ENCODE peak calls at places on chromosomes 4 and X, in four cellular contexts. C is Panc1, B is fibroblast of lung, F is SK-N-SH. H is an unnamed sample.

GRCh38 chrX:24025741-24026402 is 1.1 kb downstream of the KLHL15 start:
- DNase-seq in C (no peak), B (peak; percentile 89), F (no peak), H (peak; percentile 85)

GRCh38 chr4:57048590-57049304 is 61.4 kb downstream of the IGFBP7 start:
- DNase-seq in C (no peak), B (no peak), F (no peak), H (no peak)

GRCh38 chr4:176927664-176928063 is 134.9 kb upstream of the VEGFC start:
- DNase-seq in C (no peak), B (peak; percentile 83), F (no peak), H (peak; percentile 90)

GRCh38 chr4:139916041-139916440 is 237.9 kb downstream of the MAML3 start:
- DNase-seq in C (no peak), B (no peak), F (no peak), H (no peak)

GRCh38 chr4:127843704-127844604 is 36.7 kb upstream of the PLK4 start:
- DNase-seq in C (no peak), B (no peak), F (no peak), H (no peak)

GRCh38 chr4:185101354-185101890 is 41.6 kb upstream of the SLC25A4 start:
- DNase-seq in C (no peak), B (no peak), F (peak; percentile 83), H (no peak)

GRCh38 chrX:144916785-144917184 is 330.5 kb upstream of the SPANXN1 start:
- DNase-seq in C (no peak), B (no peak), F (no peak), H (no peak)

GRCh38 chr4:159126716-159127115 is 23.8 kb downstream of the RAPGEF2 start:
- DNase-seq in C (no peak), B (no peak), F (no peak), H (no peak)

GRCh38 chrX:1150569-1151347 is 61.7 kb downstream of the CRLF2 start:
- DNase-seq in C (no peak), B (no peak), F (no peak), H (no peak)

GRCh38 chr4:113183032-113183573 is 133.7 kb downstream of the ANK2 start:
- DNase-seq in C (no peak), B (no peak), F (no peak), H (no peak)

GRCh38 chrX:107747596-107748161 is 27.9 kb downstream of the TSC22D3 start:
- DNase-seq in C (no peak), B (peak; percentile 52), F (no peak), H (peak; percentile 63)

GRCh38 chr4:89307446-89308160 is at the start of gene GPRIN3:
- DNase-seq in C (no peak), B (peak; percentile 21), F (peak; percentile 86), H (peak; percentile 22)

GRCh38 chr4:174538123-174538875 is 16.0 kb upstream of the HPGD start:
- DNase-seq in C (no peak), B (no peak), F (no peak), H (peak; percentile 28)

GRCh38 chrX:8244301-8244700 is 73.2 kb upstream of the VCX2 start:
- DNase-seq in C (no peak), B (no peak), F (no peak), H (no peak)

GRCh38 chr4:46878641-46879040 is 30.4 kb downstream of the COX7B2 start:
- DNase-seq in C (no peak), B (no peak), F (no peak), H (no peak)

GRCh38 chrX:109632906-109633504 is 8.0 kb upstream of the KCNE5 start:
- DNase-seq in C (no peak), B (peak; percentile 45), F (peak; percentile 34), H (peak; percentile 25)

GRCh38 chr4:15007201-15007600 is 4.9 kb downstream of the CPEB2 start:
- DNase-seq in C (no peak), B (no peak), F (peak; percentile 6), H (no peak)

GRCh38 chr4:128468485-128468989 is 180.9 kb upstream of the PGRMC2 start:
- DNase-seq in C (no peak), B (peak; percentile 100), F (peak; percentile 37), H (peak; percentile 97)

GRCh38 chr4:134024251-134024650 is 177.3 kb downstream of the PABPC4L start:
- DNase-seq in C (no peak), B (peak; percentile 6), F (no peak), H (peak; percentile 12)

GRCh38 chr4:190019023-190019858 is 7.8 kb downstream of the FRG2 start:
- DNase-seq in C (no peak), B (no peak), F (peak; percentile 44), H (no peak)

GRCh38 chrX:9135901-9136510 is 102.1 kb upstream of the FAM9B start:
- DNase-seq in C (no peak), B (peak; percentile 59), F (no peak), H (peak; percentile 12)

GRCh38 chrX:87805829-87806490 is 288.4 kb downstream of the KLHL4 start:
- DNase-seq in C (no peak), B (no peak), F (no peak), H (no peak)

GRCh38 chr4:26434030-26434639 is 56.1 kb downstream of the CCKAR start:
- DNase-seq in C (no peak), B (peak; percentile 67), F (no peak), H (peak; percentile 44)

GRCh38 chr4:136319789-136320470 is 1212.4 kb downstream of the PCDH18 start:
- DNase-seq in C (peak; percentile 7), B (no peak), F (no peak), H (no peak)

GRCh38 chr4:174314770-174315169 is 31.1 kb downstream of the CEP44 start:
- DNase-seq in C (peak; percentile 4), B (peak; percentile 69), F (no peak), H (peak; percentile 89)

GRCh38 chr4:77020017-77020416 is 55.8 kb downstream of the CCNI start:
- DNase-seq in C (no peak), B (no peak), F (no peak), H (no peak)

GRCh38 chr4:152352645-152353116 is 183.2 kb downstream of the FBXW7 start:
- DNase-seq in C (no peak), B (peak; percentile 96), F (peak; percentile 49), H (peak; percentile 97)

GRCh38 chrX:54042609-54043010 is 1.7 kb downstream of the PHF8 start:
- DNase-seq in C (no peak), B (peak; percentile 57), F (peak; percentile 75), H (peak; percentile 61)

GRCh38 chr4:16717266-16717970 is 181.0 kb downstream of the LDB2 start:
- DNase-seq in C (no peak), B (peak; percentile 17), F (no peak), H (peak; percentile 10)

DNA sequence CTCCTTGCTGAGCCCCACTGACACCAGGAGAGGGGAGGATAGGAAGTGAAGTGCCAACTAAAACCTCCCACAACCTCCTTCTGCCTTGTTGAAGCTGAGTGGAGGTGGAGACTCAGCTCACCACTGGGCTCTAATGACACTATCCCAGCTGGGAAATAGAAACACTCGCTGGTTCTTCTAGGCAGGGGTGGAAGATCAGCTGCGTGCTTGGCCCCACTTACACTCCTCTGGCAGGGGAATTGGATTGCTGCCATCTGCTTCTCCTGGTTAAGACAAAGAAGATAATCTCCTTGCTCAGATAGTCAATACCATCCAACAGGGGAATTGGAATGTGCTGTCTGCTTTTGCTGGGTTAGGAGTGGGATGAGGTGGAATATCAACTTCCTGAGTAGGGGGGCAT is 392.5 kb downstream of the ZNF674 start:
- DNase-seq in C (no peak), B (no peak), F (no peak), H (no peak)
- TF ChIP-seq CTCF in C (no peak), B (no peak), F (no peak), H (no peak)

DNA sequence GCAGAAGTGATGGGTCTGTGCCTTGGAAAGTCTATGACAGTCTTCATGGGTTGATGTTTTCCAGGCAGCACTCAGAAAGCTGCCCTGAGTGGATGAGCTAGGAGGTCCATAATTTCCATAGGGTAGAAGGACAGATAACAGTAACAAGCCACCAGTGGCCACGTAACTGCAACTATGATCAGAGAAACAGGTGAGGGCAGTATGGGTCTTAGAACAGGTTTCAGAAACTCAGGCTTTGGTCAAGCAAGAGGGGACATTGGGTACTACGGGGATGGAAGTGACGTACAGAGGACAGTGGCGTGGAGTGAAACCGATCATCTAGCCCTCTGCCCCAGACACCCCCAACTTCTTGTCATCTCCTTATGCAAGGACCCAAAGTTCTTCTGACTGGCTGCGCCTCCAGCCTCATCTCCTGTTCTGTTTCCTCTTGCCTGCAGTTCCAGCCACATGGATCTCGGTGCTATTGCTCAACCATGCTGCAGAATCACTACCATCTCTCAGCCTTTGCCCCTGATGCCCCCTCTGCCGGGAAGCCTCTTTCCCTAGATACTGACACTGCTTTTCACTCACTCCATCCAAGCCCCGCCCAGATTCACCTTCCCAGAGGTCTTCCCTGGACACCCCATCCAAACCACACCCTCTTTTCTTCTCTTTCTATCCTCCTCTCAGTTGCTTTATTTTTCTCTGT is 123.4 kb downstream of the MFAP3L start:
- DNase-seq in C (no peak), B (no peak), F (no peak), H (no peak)
- TF ChIP-seq CTCF in C (no peak), B (no peak), F (no peak), H (no peak)

GRCh38 chrX:153766871-153767673 is 3.0 kb downstream of the PLXNB3 start:
- DNase-seq in C (no peak), B (no peak), F (peak; percentile 38), H (no peak)

GRCh38 chrX:153769158-153769864 is 5.3 kb downstream of the PLXNB3 start:
- DNase-seq in C (no peak), B (no peak), F (peak; percentile 12), H (no peak)

GRCh38 chrX:153769865-153770605 is 6.0 kb downstream of the PLXNB3 start:
- DNase-seq in C (no peak), B (no peak), F (peak; percentile 29), H (no peak)

GRCh38 chrX:153767674-153768055 is 3.6 kb downstream of the PLXNB3 start:
- DNase-seq in C (no peak), B (no peak), F (peak; percentile 27), H (no peak)

DNA sequence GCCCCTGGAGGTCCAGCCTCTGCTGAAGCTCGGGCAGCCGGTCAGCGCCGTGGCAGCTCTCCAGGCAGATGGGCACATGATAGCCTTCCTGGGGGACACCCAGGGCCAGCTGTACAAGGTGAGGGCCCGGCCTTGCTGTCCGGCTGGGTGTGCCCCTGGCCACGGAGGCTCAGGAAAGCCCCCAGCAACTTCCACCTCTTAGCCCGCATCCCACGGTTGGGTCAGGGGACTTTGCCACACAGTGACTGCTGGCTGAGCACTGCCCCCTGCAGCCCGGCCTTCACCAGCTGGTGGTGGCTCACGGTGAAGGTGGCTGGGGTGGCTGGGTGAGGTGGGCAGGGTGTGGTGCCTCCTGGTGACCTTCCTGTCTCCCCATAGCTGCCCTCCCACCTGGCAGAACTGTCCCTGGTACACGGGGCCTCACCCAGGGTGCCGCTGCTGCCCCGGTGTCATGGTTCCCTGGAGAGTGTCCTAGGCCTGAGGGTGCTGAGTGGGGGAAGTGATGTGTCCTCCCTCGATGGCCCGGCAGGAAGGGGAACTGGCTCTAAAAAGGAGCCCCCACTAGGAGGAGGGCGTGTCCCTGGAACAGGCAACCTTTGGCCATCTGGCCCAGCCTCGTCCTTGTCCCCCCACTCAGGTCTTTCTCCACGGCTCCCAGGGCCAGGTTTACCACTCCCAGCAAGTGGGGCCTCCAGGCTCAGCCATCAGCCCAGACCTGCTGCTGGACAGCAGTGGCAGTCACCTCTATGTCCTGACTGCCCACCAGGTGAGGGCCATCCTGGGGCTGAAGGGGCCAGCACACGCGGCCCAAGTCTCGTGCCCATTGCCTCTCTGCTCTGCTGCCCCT is 4.5 kb downstream of the PLXNB3 start:
- DNase-seq in C (no peak), B (no peak), F (peak; percentile 44), H (no peak)
- TF ChIP-seq CTCF in C (no peak), B (no peak), F (peak; percentile 20), H (no peak)

GRCh38 chrX:83529950-83530349 is 21.9 kb downstream of the POU3F4 start:
- DNase-seq in C (no peak), B (no peak), F (no peak), H (no peak)
- TF ChIP-seq CTCF in C (no peak), B (no peak), F (no peak), H (no peak)